ENCODE peak calls at places on chromosomes 13 and 19, in five cellular contexts. E is H9, X is neuronal stem cell, C is mesenchymal stem cell, L is trophoblast cell. R is an unnamed sample.

GRCh38 chr13:94455414-94455813 is 24.1 kb downstream of the DCT start:
- DNase-seq in E (no peak), C (no peak), X (no peak), L (no peak), R (no peak)

GRCh38 chr13:106033634-106034033 is 501.8 kb downstream of the EFNB2 start:
- DNase-seq in E (no peak), L (peak), X (no peak), C (peak), R (no peak)

GRCh38 chr13:108155185-108156106 is 59.9 kb downstream of the LIG4 start:
- DNase-seq in C (peak), L (peak), X (peak), E (peak), R (peak)

GRCh38 chr13:75481176-75482069 is 546 bp downstream of the TBC1D4 start:
- DNase-seq in E (peak), L (peak), C (peak), X (peak), R (no peak)

GRCh38 chr19:55626350-55626749 is 2.0 kb upstream of the ZNF784 start:
- DNase-seq in C (no peak), X (no peak), L (no peak), E (no peak), R (no peak)

GRCh38 chr13:95317037-95317989 is 16.1 kb upstream of the ABCC4 start:
- DNase-seq in X (no peak), L (no peak), E (no peak), C (peak), R (no peak)

GRCh38 chr13:34730966-34731365 is 211.1 kb upstream of the NBEA start:
- DNase-seq in C (no peak), E (no peak), X (no peak), L (peak), R (no peak)

GRCh38 chr19:43380771-43381386 is 27.4 kb downstream of the CD177 start:
- DNase-seq in L (no peak), X (no peak), C (no peak), E (no peak), R (no peak)

GRCh38 chr13:19984430-19985218 is 26.1 kb downstream of the ZMYM2 start:
- DNase-seq in X (peak), E (no peak), C (peak), L (peak), R (no peak)

GRCh38 chr13:26029581-26030136 is 22.2 kb downstream of the SHISA2 start:
- DNase-seq in L (no peak), C (no peak), E (no peak), X (no peak), R (no peak)

GRCh38 chr13:25806304-25806974 is 245.4 kb downstream of the SHISA2 start:
- DNase-seq in X (no peak), E (no peak), L (no peak), C (peak), R (no peak)

GRCh38 chr13:110014719-110015118 is 228.3 kb upstream of the IRS2 start:
- DNase-seq in X (no peak), E (no peak), L (no peak), C (no peak), R (no peak)

GRCh38 chr13:73069206-73069815 is 10.5 kb downstream of the KLF5 start:
- DNase-seq in C (no peak), E (no peak), L (no peak), X (no peak), R (no peak)

GRCh38 chr13:30880756-30881155 is 25.3 kb upstream of the MEDAG start:
- DNase-seq in C (peak), E (no peak), L (no peak), X (no peak), R (no peak)

GRCh38 chr19:31175564-31176348 is 173.5 kb downstream of the TSHZ3 start:
- DNase-seq in C (no peak), X (no peak), E (no peak), L (no peak), R (no peak)

GRCh38 chr13:46100191-46100877 is 4.5 kb downstream of the CPB2 start:
- DNase-seq in E (no peak), X (no peak), L (no peak), C (peak), R (no peak)

GRCh38 chr13:26557051-26557392 is 461 bp upstream of the WASF3 start:
- DNase-seq in X (no peak), L (peak), E (no peak), C (no peak), R (no peak)

GRCh38 chr13:102798653-102799543 is at the start of the genes BIVM and POGLUT2:
- DNase-seq in L (peak), E (peak), C (peak), X (peak), R (peak)

GRCh38 chr19:1302534-1303239 is 17.0 kb downstream of the EFNA2 start:
- DNase-seq in E (no peak), C (no peak), X (peak), L (no peak), R (no peak)

GRCh38 chr13:27926644-27927434 is 7.0 kb downstream of the PDX1 start:
- DNase-seq in E (peak), C (no peak), X (peak), L (no peak), R (peak)

GRCh38 chr13:102825921-102826706 is 19.7 kb upstream of the ERCC5 start:
- DNase-seq in C (peak), E (no peak), L (no peak), X (no peak), R (no peak)

GRCh38 chr19:858868-859843 is at the start of gene CFD:
- DNase-seq in L (no peak), C (no peak), X (no peak), E (no peak), R (no peak)

GRCh38 chr19:34480491-34480890 is 1.1 kb upstream of the WTIP start:
- DNase-seq in C (no peak), E (no peak), X (no peak), L (no peak), R (peak)

GRCh38 chr19:10421240-10421948 is 1.1 kb downstream of the PDE4A start:
- DNase-seq in X (no peak), E (no peak), C (no peak), L (no peak), R (no peak)

GRCh38 chr19:38228491-38229439 is 4.7 kb upstream of the DPF1 start:
- DNase-seq in C (no peak), L (no peak), X (no peak), E (peak), R (no peak)

GRCh38 chr13:40452038-40452666 is 214.3 kb downstream of the FOXO1 start:
- DNase-seq in X (no peak), E (no peak), C (no peak), L (no peak), R (no peak)

GRCh38 chr13:59305896-59306295 is 857.8 kb downstream of the DIAPH3 start:
- DNase-seq in C (no peak), E (no peak), X (no peak), L (no peak), R (no peak)

GRCh38 chr13:82898625-82899024 is 983.6 kb downstream of the SLITRK1 start:
- DNase-seq in E (no peak), C (no peak), L (no peak), X (no peak), R (no peak)

GRCh38 chr19:55027472-55028337 is 10.4 kb downstream of the GP6 start:
- DNase-seq in L (peak), C (no peak), X (no peak), E (no peak), R (no peak)

GRCh38 chr13:93716623-93717022 is 490.0 kb downstream of the GPC6 start:
- DNase-seq in L (no peak), X (no peak), C (no peak), E (no peak), R (no peak)

GRCh38 chr13:105630411-105630810 is 905.1 kb downstream of the EFNB2 start:
- DNase-seq in C (no peak), E (no peak), L (no peak), X (no peak), R (no peak)

DNA sequence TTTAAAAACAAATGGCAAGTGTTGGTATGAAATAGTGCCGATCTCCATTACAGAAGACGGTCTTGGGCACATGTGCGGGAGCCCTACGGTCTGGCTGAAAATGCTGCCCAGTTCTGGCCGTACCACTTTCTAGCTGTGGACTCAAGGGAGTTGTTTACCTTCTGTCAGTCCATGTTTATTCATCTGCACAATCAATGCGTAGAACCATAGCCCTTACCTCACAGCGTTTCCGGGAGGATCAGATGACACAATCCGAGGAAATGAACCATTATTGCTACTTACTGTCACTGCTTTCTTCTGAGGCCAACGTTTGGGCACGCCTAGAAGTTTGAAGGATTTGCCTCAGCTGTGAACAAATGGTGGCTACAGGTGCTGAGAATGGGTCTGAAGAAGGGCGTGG is 31.2 kb downstream of the GADD45B start:
- DNase-seq in X (no peak), C (peak), L (no peak), E (no peak), R (no peak)
- H2BK5ac ChIP-seq in X (no peak), C (no peak), L (no peak), E (no peak), R (no peak)

GRCh38 chr19:7862413-7862951 is 11.7 kb downstream of the PRR36 start:
- DNase-seq in C (peak), E (peak), L (peak), X (peak), R (peak)
- H2BK12ac ChIP-seq in C (no peak), E (no peak), L (no peak), X (peak), R (peak)

DNA sequence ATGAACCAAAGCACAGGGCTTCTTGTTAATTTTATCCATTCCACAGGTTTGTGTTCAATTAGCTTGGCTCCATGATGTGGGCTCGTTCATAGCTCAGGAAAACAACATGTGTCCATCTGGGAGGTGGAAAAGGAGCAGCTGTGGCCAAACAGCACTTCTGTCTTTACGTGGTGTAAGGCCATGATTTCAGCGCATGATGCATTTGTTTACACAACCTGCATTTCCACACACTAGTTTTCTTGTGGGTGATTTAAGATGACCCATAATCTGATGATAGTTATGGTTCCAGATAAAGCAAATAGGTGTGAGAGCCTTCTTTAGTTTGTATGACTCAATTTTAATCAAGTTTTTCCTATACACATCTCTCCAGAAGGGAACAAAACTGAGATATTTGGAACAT is 101.7 kb downstream of the TNFRSF19 start:
- DNase-seq in C (peak), X (no peak), E (no peak), L (no peak), R (no peak)
- H2BK5ac ChIP-seq in C (no peak), X (no peak), E (no peak), L (no peak), R (no peak)

GRCh38 chr13:38419312-38419873 is 69.7 kb downstream of the UFM1 start:
- DNase-seq in X (no peak), L (no peak), C (no peak), E (no peak), R (no peak)
- H2BK12ac ChIP-seq in X (no peak), L (no peak), C (no peak), E (no peak), R (no peak)

DNA sequence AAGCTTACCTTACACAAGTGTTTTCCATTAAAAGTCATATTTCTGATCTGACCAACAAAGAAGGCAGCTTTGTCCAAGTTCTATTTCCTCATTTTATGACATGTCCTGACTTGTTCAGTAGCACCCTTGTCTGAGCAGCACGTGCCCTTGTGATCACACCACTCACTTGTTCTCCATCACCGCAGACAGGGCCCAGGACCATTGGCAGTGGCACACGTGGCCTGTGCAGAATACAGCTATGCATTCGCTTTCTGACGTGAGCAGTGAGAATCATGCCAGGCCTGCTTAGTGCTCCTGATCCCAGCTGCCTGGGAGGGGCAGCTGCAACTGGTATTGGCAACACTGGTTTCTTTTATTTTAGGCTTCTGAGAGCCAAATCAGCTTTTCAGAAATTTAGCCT is 134.2 kb downstream of the FRY start:
- DNase-seq in X (no peak), L (no peak), E (no peak), C (no peak), R (no peak)
- H2BK5ac ChIP-seq in X (no peak), L (no peak), E (no peak), C (no peak), R (no peak)

GRCh38 chr19:41304706-41305483 is 5.1 kb upstream of the CCDC97 start:
- DNase-seq in L (no peak), X (no peak), E (no peak), C (no peak), R (no peak)

GRCh38 chr19:41306394-41306793 is 3.6 kb upstream of the CCDC97 start:
- DNase-seq in X (no peak), L (no peak), E (no peak), C (no peak), R (no peak)

GRCh38 chr19:41307090-41307875 is 2.7 kb upstream of the CCDC97 start:
- DNase-seq in C (no peak), L (no peak), X (no peak), E (no peak), R (no peak)

GRCh38 chr19:41303941-41304340 is 6.0 kb upstream of the CCDC97 start:
- DNase-seq in C (no peak), E (no peak), L (no peak), X (no peak), R (no peak)

GRCh38 chr19:41305923-41306322 is 4.0 kb upstream of the CCDC97 start:
- DNase-seq in E (no peak), X (no peak), C (no peak), L (no peak), R (no peak)
- H2BK12ac ChIP-seq in E (no peak), X (no peak), C (no peak), L (no peak), R (no peak)

GRCh38 chr19:2357279-2358206 is 2.5 kb upstream of the TMPRSS9 start:
- DNase-seq in L (no peak), E (no peak), C (no peak), X (no peak), R (no peak)
- H2BK5ac ChIP-seq in L (no peak), E (no peak), C (no peak), X (no peak), R (no peak)

GRCh38 chr13:90531744-90532143 is 815.7 kb upstream of the MIR17HG start:
- DNase-seq in L (no peak), X (no peak), C (no peak), E (no peak), R (no peak)
- H2BK12ac ChIP-seq in L (no peak), X (no peak), C (no peak), E (no peak), R (no peak)

DNA sequence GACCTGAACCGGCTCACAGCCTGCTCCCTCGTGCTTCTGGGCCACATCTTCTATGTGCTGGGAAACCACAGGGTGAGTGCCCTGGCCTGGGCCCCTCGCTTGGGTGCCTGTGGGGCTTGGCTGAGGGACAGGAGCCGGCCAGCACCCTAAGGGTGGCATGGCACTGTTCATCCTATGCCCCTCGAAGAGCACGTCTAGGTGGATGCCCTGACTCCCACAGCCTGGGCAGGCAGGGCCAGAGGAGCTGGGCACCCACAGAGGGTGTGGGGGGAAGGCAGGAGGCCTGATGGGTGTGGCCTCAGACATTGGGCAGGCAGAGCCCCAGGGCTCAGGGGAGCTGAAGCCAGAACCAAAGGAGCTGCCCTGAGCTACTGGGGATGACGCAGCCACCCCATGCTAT is 28.7 kb downstream of the MAU2 start:
- DNase-seq in C (no peak), E (no peak), X (no peak), L (no peak), R (no peak)
- H2BK5ac ChIP-seq in C (no peak), E (no peak), X (no peak), L (no peak), R (no peak)

GRCh38 chr13:50867641-50867952 is 24.1 kb upstream of the DLEU7 start:
- DNase-seq in L (no peak), C (no peak), E (no peak), X (no peak), R (no peak)
- H2BK12ac ChIP-seq in L (no peak), C (no peak), E (no peak), X (no peak), R (no peak)

R was measured in H1.